ENCODE peak calls at places on chromosomes 1 and 21, in four cellular contexts. One of them, this sample, is unnamed.

GRCh38 chr1:167563579-167564246 is 10.2 kb upstream of the CREG1 start:
- DNase-seq in T-helper 1 cell: no peak
- DNase-seq in AG08396: no peak
- DNase-seq in NCI-H446 treated with DMSO at 0.1 percent for 48 hours: no peak
- DNase-seq in this sample: no peak

GRCh38 chr1:64828829-64829228 is 84.0 kb downstream of the RAVER2 start:
- DNase-seq in T-helper 1 cell: no peak
- DNase-seq in AG08396: no peak
- DNase-seq in NCI-H446 treated with DMSO at 0.1 percent for 48 hours: no peak
- DNase-seq in this sample: no peak

GRCh38 chr1:213015099-213016050 is at the start of gene ANGEL2:
- DNase-seq in T-helper 1 cell: peak
- DNase-seq in AG08396: peak
- DNase-seq in NCI-H446 treated with DMSO at 0.1 percent for 48 hours: peak
- DNase-seq in this sample: peak

GRCh38 chr1:25871704-25872494 is 3.6 kb downstream of the PAQR7 start:
- DNase-seq in T-helper 1 cell: no peak
- DNase-seq in AG08396: no peak
- DNase-seq in NCI-H446 treated with DMSO at 0.1 percent for 48 hours: no peak
- DNase-seq in this sample: no peak

GRCh38 chr21:33189237-33189636 is 40.5 kb upstream of the IFNAR2 start:
- DNase-seq in T-helper 1 cell: no peak
- DNase-seq in AG08396: no peak
- DNase-seq in NCI-H446 treated with DMSO at 0.1 percent for 48 hours: no peak
- DNase-seq in this sample: no peak

GRCh38 chr1:210446479-210446878 is 117.8 kb downstream of the HHAT start:
- DNase-seq in T-helper 1 cell: peak
- DNase-seq in AG08396: no peak
- DNase-seq in NCI-H446 treated with DMSO at 0.1 percent for 48 hours: no peak
- DNase-seq in this sample: peak

GRCh38 chr1:147897030-147897756 is 5.4 kb upstream of the GJA8 start:
- DNase-seq in T-helper 1 cell: no peak
- DNase-seq in AG08396: no peak
- DNase-seq in NCI-H446 treated with DMSO at 0.1 percent for 48 hours: no peak
- DNase-seq in this sample: no peak

GRCh38 chr1:16094453-16095158 is 21.2 kb upstream of the FAM131C start:
- DNase-seq in T-helper 1 cell: no peak
- DNase-seq in AG08396: no peak
- DNase-seq in NCI-H446 treated with DMSO at 0.1 percent for 48 hours: no peak
- DNase-seq in this sample: no peak

GRCh38 chr1:38814444-38814983 is 45.1 kb downstream of the RRAGC start:
- DNase-seq in T-helper 1 cell: no peak
- DNase-seq in AG08396: no peak
- DNase-seq in NCI-H446 treated with DMSO at 0.1 percent for 48 hours: no peak
- DNase-seq in this sample: no peak

GRCh38 chr1:52125727-52126359 is 16.0 kb upstream of the ZFYVE9 start:
- DNase-seq in T-helper 1 cell: no peak
- DNase-seq in AG08396: no peak
- DNase-seq in NCI-H446 treated with DMSO at 0.1 percent for 48 hours: no peak
- DNase-seq in this sample: no peak

GRCh38 chr1:150233359-150234308 is 2.3 kb downstream of the ANP32E start:
- DNase-seq in T-helper 1 cell: no peak
- DNase-seq in AG08396: peak
- DNase-seq in NCI-H446 treated with DMSO at 0.1 percent for 48 hours: no peak
- DNase-seq in this sample: peak

This sample was measured in head of caudate nucleus.